ENCODE peak calls at places on chromosomes 2 and 18, in six cellular contexts. One of them, this sample, is unnamed. For H3K4me1, the result is how much of the 10 kb centered on the place peaks cover.

GRCh38 chr18:62505669-62506494 is 16.9 kb upstream of the ZCCHC2 start:
- DNase-seq in mesenchymal stem cell: peak
- DNase-seq in NT2/D1: no peak
- DNase-seq in neuronal stem cell: no peak
- DNase-seq in HCT116: no peak
- DNase-seq in K562: no peak
- DNase-seq in this sample: no peak

GRCh38 chr2:105698820-105699219 is 45.9 kb upstream of the NCK2 start:
- DNase-seq in mesenchymal stem cell: no peak
- DNase-seq in NT2/D1: no peak
- DNase-seq in neuronal stem cell: no peak
- DNase-seq in HCT116: no peak
- DNase-seq in K562: no peak
- DNase-seq in this sample: no peak

GRCh38 chr2:15588329-15588919 is 3.2 kb upstream of the DDX1 start:
- DNase-seq in mesenchymal stem cell: peak
- DNase-seq in NT2/D1: no peak
- DNase-seq in neuronal stem cell: peak
- DNase-seq in HCT116: peak
- DNase-seq in K562: peak
- DNase-seq in this sample: peak

GRCh38 chr2:110946892-110947291 is 173.8 kb upstream of the BCL2L11 start:
- DNase-seq in mesenchymal stem cell: no peak
- DNase-seq in NT2/D1: no peak
- DNase-seq in neuronal stem cell: no peak
- DNase-seq in HCT116: no peak
- DNase-seq in K562: no peak
- DNase-seq in this sample: no peak

GRCh38 chr2:148122788-148123187 is 101.9 kb downstream of the MBD5 start:
- DNase-seq in mesenchymal stem cell: peak
- DNase-seq in NT2/D1: no peak
- DNase-seq in neuronal stem cell: no peak
- DNase-seq in HCT116: no peak
- DNase-seq in K562: no peak
- DNase-seq in this sample: peak

GRCh38 chr2:65276604-65277003 is 49.0 kb downstream of the ACTR2 start:
- DNase-seq in mesenchymal stem cell: peak
- DNase-seq in NT2/D1: no peak
- DNase-seq in neuronal stem cell: no peak
- DNase-seq in HCT116: no peak
- DNase-seq in K562: no peak
- DNase-seq in this sample: no peak

GRCh38 chr2:23794234-23794633 is 132.7 kb downstream of the ATAD2B start:
- DNase-seq in mesenchymal stem cell: no peak
- DNase-seq in NT2/D1: no peak
- DNase-seq in neuronal stem cell: no peak
- DNase-seq in HCT116: no peak
- DNase-seq in K562: no peak
- DNase-seq in this sample: no peak

GRCh38 chr2:19763731-19764130 is 138.1 kb downstream of the TTC32 start:
- DNase-seq in mesenchymal stem cell: no peak
- DNase-seq in NT2/D1: no peak
- DNase-seq in neuronal stem cell: no peak
- DNase-seq in HCT116: no peak
- DNase-seq in K562: no peak
- DNase-seq in this sample: no peak

GRCh38 chr2:134774786-134775641 is 56.2 kb upstream of the TMEM163 start:
- DNase-seq in mesenchymal stem cell: peak
- DNase-seq in NT2/D1: no peak
- DNase-seq in neuronal stem cell: peak
- DNase-seq in HCT116: peak
- DNase-seq in K562: no peak
- DNase-seq in this sample: no peak

GRCh38 chr2:205725059-205725458 is 42.8 kb downstream of the NRP2 start:
- DNase-seq in mesenchymal stem cell: no peak
- DNase-seq in NT2/D1: no peak
- DNase-seq in neuronal stem cell: no peak
- DNase-seq in HCT116: no peak
- DNase-seq in K562: no peak
- DNase-seq in this sample: no peak

GRCh38 chr2:178863130-178863855 is 56.1 kb upstream of the TTN start:
- DNase-seq in mesenchymal stem cell: no peak
- DNase-seq in NT2/D1: no peak
- DNase-seq in neuronal stem cell: no peak
- DNase-seq in HCT116: no peak
- DNase-seq in K562: no peak
- DNase-seq in this sample: no peak

GRCh38 chr18:22556271-22556990 is 138.7 kb upstream of the CTAGE1 start:
- DNase-seq in mesenchymal stem cell: no peak
- DNase-seq in NT2/D1: no peak
- DNase-seq in neuronal stem cell: no peak
- DNase-seq in HCT116: no peak
- DNase-seq in K562: no peak
- DNase-seq in this sample: no peak

GRCh38 chr18:53796042-53796729 is 428.3 kb downstream of the MBD2 start:
- DNase-seq in mesenchymal stem cell: peak
- DNase-seq in NT2/D1: no peak
- DNase-seq in neuronal stem cell: no peak
- DNase-seq in HCT116: no peak
- DNase-seq in K562: no peak
- DNase-seq in this sample: peak

GRCh38 chr2:204078003-204078698 is 141.6 kb downstream of the ICOS start:
- DNase-seq in mesenchymal stem cell: no peak
- DNase-seq in NT2/D1: no peak
- DNase-seq in neuronal stem cell: no peak
- DNase-seq in HCT116: no peak
- DNase-seq in K562: no peak
- DNase-seq in this sample: no peak
- H3K9ac ChIP-seq in mesenchymal stem cell: no peak
- H3K9ac ChIP-seq in NT2/D1: no peak
- H3K9ac ChIP-seq in neuronal stem cell: no peak
- H3K9ac ChIP-seq in HCT116: no peak
- H3K9ac ChIP-seq in K562: no peak
- H3K9ac ChIP-seq in this sample: no peak

DNA sequence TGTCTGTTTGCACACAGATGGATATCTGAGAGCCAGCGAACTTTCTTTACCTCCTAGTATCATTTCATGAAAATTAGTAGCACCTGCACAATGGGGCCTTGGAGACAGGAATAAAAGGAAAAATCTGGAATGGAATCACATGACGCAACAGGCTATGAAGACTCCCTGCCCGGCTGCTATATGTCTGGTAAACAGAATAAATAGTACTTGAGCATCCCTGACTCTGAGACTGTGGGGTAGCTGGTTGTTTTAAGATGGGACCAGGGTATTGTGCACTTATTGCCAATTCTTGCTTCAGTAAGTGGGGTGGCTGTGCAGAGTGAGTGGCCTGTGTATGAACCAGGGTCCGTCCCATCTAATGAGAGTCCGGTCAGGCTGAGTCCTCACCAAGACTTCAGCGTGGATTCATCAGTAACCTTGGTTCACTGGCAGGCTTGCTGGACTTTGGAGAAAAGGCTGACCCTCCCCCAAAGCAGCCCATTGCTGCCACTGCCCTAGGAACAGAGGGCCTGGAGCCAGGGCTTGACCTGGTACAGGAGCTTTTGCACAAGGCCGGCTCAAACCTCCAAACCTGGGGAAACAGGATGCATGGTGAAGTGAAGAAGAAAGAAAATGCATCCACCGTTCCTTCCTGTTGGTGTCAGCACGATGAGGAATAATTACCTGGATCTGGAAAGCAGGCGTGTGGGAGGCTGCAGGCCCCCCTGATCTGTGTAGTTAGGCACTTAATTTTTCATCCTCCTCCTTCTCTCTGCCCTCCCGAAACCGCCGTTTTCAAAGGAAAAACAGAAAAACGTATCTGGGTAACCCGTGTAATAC is 147.4 kb downstream of the TGIF1 start:
- DNase-seq in mesenchymal stem cell: peak
- DNase-seq in NT2/D1: no peak
- DNase-seq in neuronal stem cell: no peak
- DNase-seq in HCT116: no peak
- DNase-seq in K562: no peak
- DNase-seq in this sample: no peak
- H3K4me1 ChIP-seq in mesenchymal stem cell: under half
- H3K4me1 ChIP-seq in NT2/D1: under half
- H3K4me1 ChIP-seq in neuronal stem cell: under half
- H3K4me1 ChIP-seq in HCT116: half or more
- H3K4me1 ChIP-seq in K562: half or more
- H3K4me1 ChIP-seq in this sample: under half

DNA sequence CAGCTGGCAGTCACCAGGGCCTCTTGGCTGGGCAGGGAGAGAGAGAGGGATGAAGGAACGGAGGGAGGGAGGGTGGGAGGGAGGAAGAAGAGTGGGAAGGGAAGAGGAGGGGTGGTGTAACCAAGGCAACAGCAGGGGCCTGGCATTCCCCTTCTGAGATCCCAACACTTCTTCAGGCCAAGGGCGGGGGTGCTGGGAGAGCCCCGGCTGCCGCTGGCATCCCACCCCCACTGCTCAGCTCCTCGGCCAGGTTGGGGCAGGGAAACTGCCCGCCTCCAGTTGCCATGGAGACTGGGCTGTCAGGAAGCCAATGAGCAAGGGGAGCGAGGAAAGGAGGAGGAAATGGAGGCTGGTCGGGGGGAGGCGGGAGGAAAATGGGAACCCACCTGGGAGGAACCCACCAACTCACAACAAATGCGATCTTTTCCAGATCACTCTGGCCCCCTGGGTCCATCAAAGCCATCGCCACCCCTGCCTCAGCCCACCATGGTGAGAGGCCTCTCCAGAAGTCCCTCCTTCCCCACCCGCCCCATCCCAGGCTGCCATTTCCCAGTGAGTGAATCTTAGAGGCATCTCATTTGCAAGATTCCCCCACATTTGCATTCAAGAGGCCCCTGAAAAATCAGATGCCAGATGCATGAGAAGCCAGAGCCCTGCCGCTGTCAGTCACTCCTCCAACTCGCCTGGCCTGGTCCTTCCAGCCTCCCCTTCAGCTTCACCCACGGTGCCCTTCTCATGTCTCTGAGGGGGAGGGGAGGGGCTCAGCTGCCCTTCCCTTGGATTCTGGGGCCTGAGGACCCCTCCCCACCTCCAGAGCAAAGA is 12.5 kb downstream of the SH2D6 start:
- DNase-seq in mesenchymal stem cell: no peak
- DNase-seq in NT2/D1: peak
- DNase-seq in neuronal stem cell: peak
- DNase-seq in HCT116: no peak
- DNase-seq in K562: no peak
- DNase-seq in this sample: no peak
- H3K9ac ChIP-seq in mesenchymal stem cell: no peak
- H3K9ac ChIP-seq in NT2/D1: peak
- H3K9ac ChIP-seq in neuronal stem cell: no peak
- H3K9ac ChIP-seq in HCT116: no peak
- H3K9ac ChIP-seq in K562: no peak
- H3K9ac ChIP-seq in this sample: no peak

GRCh38 chr2:231673348-231673770 is 35.0 kb upstream of the PTMA start:
- DNase-seq in mesenchymal stem cell: peak
- DNase-seq in NT2/D1: no peak
- DNase-seq in neuronal stem cell: no peak
- DNase-seq in HCT116: peak
- DNase-seq in K562: peak
- DNase-seq in this sample: no peak
- H3K4me1 ChIP-seq in mesenchymal stem cell: under half
- H3K4me1 ChIP-seq in NT2/D1: under half
- H3K4me1 ChIP-seq in neuronal stem cell: under half
- H3K4me1 ChIP-seq in HCT116: half or more
- H3K4me1 ChIP-seq in K562: under half
- H3K4me1 ChIP-seq in this sample: under half

GRCh38 chr2:42342061-42342794 is 18.8 kb downstream of the COX7A2L start:
- DNase-seq in mesenchymal stem cell: peak
- DNase-seq in NT2/D1: no peak
- DNase-seq in neuronal stem cell: no peak
- DNase-seq in HCT116: peak
- DNase-seq in K562: no peak
- DNase-seq in this sample: peak
- H3K9ac ChIP-seq in mesenchymal stem cell: peak
- H3K9ac ChIP-seq in NT2/D1: no peak
- H3K9ac ChIP-seq in neuronal stem cell: no peak
- H3K9ac ChIP-seq in HCT116: no peak
- H3K9ac ChIP-seq in K562: no peak
- H3K9ac ChIP-seq in this sample: peak

GRCh38 chr2:88626171-88627054 is 851 bp downstream of the EIF2AK3 start:
- DNase-seq in mesenchymal stem cell: peak
- DNase-seq in NT2/D1: peak
- DNase-seq in neuronal stem cell: peak
- DNase-seq in HCT116: no peak
- DNase-seq in K562: peak
- DNase-seq in this sample: peak
- H3K4me1 ChIP-seq in mesenchymal stem cell: under half
- H3K4me1 ChIP-seq in NT2/D1: under half
- H3K4me1 ChIP-seq in neuronal stem cell: under half
- H3K4me1 ChIP-seq in HCT116: under half
- H3K4me1 ChIP-seq in K562: under half
- H3K4me1 ChIP-seq in this sample: under half

DNA sequence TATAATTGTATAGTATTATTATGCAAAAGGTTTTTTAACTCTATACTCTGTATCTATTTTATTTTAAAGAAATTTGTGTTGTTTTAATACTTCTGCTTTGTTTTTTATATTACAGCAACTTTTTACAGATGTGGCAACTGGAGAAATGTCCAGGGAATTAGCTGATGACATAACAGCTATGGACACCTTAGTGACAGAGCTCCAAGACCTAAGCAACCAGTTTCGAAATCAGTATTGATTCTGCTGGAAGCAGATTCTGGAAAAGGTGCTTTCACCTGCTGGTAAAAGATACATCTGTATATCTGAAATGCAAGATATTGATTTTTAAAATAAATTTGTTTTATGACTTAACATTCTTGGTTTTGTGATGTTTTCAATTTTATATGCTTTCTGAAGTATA is 126.1 kb upstream of the LTBP1 start:
- DNase-seq in mesenchymal stem cell: no peak
- DNase-seq in NT2/D1: no peak
- DNase-seq in neuronal stem cell: no peak
- DNase-seq in HCT116: no peak
- DNase-seq in K562: no peak
- DNase-seq in this sample: no peak
- H3K9ac ChIP-seq in mesenchymal stem cell: no peak
- H3K9ac ChIP-seq in NT2/D1: no peak
- H3K9ac ChIP-seq in neuronal stem cell: no peak
- H3K9ac ChIP-seq in HCT116: no peak
- H3K9ac ChIP-seq in K562: no peak
- H3K9ac ChIP-seq in this sample: no peak